ENCODE peak calls at places on chromosomes 3 and 15, in four cellular contexts. K, M, Y and V are unnamed samples.

GRCh38 chr3:99925584-99925983 is 107.9 kb downstream of the CMSS1 start:
- DNase-seq in M (peak), K (peak), Y (peak), V (no peak)

GRCh38 chr15:90039996-90040395 is 38.9 kb downstream of the ZNF710 start:
- DNase-seq in M (no peak), K (no peak), Y (no peak), V (no peak)

GRCh38 chr15:90325677-90326200 is 26.3 kb upstream of the ZNF774 start:
- DNase-seq in M (no peak), K (no peak), Y (no peak), V (no peak)

GRCh38 chr3:34056181-34056910 is 257.9 kb downstream of the PDCD6IP start:
- DNase-seq in M (no peak), K (no peak), Y (no peak), V (no peak)

GRCh38 chr15:93036922-93037321 is 52.1 kb downstream of the RGMA start:
- DNase-seq in K (no peak), M (no peak), Y (peak), V (peak)

GRCh38 chr15:75198560-75199346 is 2.9 kb upstream of the C15orf39 start:
- DNase-seq in K (no peak), Y (peak), M (no peak), V (peak)

GRCh38 chr3:110106805-110107204 is 769.5 kb upstream of the DPPA4 start:
- DNase-seq in M (no peak), Y (no peak), K (no peak), V (no peak)

GRCh38 chr3:69080233-69080644 is at the start of gene UBA3:
- DNase-seq in Y (peak), K (peak), M (peak), V (peak)

GRCh38 chr15:70604671-70605070 is 158.7 kb downstream of the UACA start:
- DNase-seq in M (no peak), K (no peak), Y (no peak), V (no peak)

GRCh38 chr3:112303811-112304325 is 9.9 kb upstream of the SLC9C1 start:
- DNase-seq in M (no peak), K (no peak), Y (no peak), V (peak)

GRCh38 chr3:127141921-127142730 is 50.8 kb upstream of the PRR23E start:
- DNase-seq in K (peak), Y (peak), M (no peak), V (no peak)

GRCh38 chr15:74631935-74632560 is 16.4 kb downstream of the CLK3 start:
- DNase-seq in M (peak), K (peak), Y (peak), V (peak)

GRCh38 chr3:136209921-136210320 is 13.8 kb upstream of the MSL2 start:
- DNase-seq in Y (no peak), M (no peak), K (no peak), V (no peak)

GRCh38 chr3:108388136-108389132 is 92.1 kb downstream of the HHLA2 start:
- DNase-seq in M (no peak), K (no peak), Y (no peak), V (no peak)

GRCh38 chr3:113054552-113054951 is 63.8 kb downstream of the GTPBP8 start:
- DNase-seq in Y (no peak), M (no peak), K (no peak), V (no peak)

GRCh38 chr3:34504755-34505154 is 706.3 kb downstream of the PDCD6IP start:
- DNase-seq in K (no peak), M (no peak), Y (no peak), V (no peak)

GRCh38 chr3:54366839-54367238 is 244.5 kb downstream of the CACNA2D3 start:
- DNase-seq in K (no peak), M (no peak), Y (peak), V (no peak)

GRCh38 chr3:17581421-17582080 is 160.9 kb downstream of the TBC1D5 start:
- DNase-seq in Y (no peak), M (no peak), K (no peak), V (no peak)

GRCh38 chr3:114223146-114223545 is 14.2 kb downstream of the ZNF80 start:
- DNase-seq in K (no peak), M (no peak), Y (no peak), V (no peak)

GRCh38 chr15:44879066-44879465 is 77.4 kb upstream of the TERB2 start:
- DNase-seq in M (no peak), Y (no peak), K (no peak), V (no peak)

GRCh38 chr15:98954411-98954810 is 53.2 kb downstream of the PGPEP1L start:
- DNase-seq in M (peak), K (no peak), Y (peak), V (peak)

GRCh38 chr15:66901336-66902100 is 163.9 kb upstream of the SMAD3 start:
- DNase-seq in M (no peak), K (no peak), Y (no peak), V (peak)

GRCh38 chr15:91100561-91101355 is 701 bp downstream of the SV2B start:
- DNase-seq in K (no peak), Y (no peak), M (no peak), V (no peak)

GRCh38 chr3:15319575-15319974 is 12.8 kb downstream of the SH3BP5 start:
- DNase-seq in Y (no peak), M (peak), K (no peak), V (peak)

GRCh38 chr15:91890614-91891013 is 37.1 kb downstream of the SLCO3A1 start:
- DNase-seq in K (no peak), M (no peak), Y (no peak), V (no peak)

GRCh38 chr3:173993299-173993698 is 595.8 kb downstream of the NLGN1 start:
- DNase-seq in K (no peak), M (no peak), Y (no peak), V (no peak)

GRCh38 chr15:51092480-51092879 is 2.2 kb downstream of the TNFAIP8L3 start:
- DNase-seq in Y (no peak), M (no peak), K (no peak), V (no peak)

GRCh38 chr15:71136159-71137137 is 21.2 kb downstream of the THSD4 start:
- DNase-seq in K (no peak), M (peak), Y (no peak), V (no peak)

GRCh38 chr15:88656760-88657221 is 18.0 kb downstream of the ISG20 start:
- DNase-seq in K (peak), Y (peak), M (no peak), V (peak)
- H3K4me3 ChIP-seq in K (no peak), Y (no peak), M (no peak), V (no peak)

DNA sequence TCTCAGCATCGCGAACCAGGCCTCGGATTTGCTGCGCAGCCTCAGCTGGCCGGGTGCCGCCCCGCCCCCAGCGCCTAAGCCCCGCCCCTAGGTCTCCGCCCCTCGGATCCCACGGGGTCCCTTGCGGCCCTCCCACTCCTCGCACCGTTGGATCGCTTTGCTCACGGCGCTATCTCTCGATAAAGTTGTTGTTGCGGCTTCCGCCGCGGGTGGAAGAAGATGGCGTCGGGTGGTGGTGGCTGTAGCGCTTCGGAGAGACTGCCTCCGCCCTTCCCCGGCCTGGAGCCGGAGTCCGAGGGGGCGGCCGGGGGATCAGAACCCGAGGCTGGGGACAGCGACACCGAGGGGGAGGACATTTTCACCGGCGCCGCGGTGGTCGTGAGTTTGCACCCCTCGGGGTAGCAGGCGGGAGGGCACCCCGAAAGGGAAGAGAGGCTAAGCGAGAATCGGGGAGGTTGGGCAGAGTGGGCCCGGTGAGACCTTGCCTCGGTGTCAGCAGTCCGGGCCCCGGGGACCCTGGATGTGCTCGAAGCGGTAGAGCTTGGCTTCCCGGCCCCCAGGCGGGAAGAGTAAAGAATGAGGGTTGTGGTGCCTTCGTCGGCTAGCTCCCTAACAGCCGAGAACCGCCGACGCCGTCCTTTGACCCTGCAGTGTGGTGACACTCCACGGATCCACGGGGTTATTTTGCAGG is at the start of gene SNX1:
- DNase-seq in Y (peak), K (peak), M (peak), V (peak)
- TF ChIP-seq POLR2A in Y (peak), K (no peak), M (peak), V (peak)

DNA sequence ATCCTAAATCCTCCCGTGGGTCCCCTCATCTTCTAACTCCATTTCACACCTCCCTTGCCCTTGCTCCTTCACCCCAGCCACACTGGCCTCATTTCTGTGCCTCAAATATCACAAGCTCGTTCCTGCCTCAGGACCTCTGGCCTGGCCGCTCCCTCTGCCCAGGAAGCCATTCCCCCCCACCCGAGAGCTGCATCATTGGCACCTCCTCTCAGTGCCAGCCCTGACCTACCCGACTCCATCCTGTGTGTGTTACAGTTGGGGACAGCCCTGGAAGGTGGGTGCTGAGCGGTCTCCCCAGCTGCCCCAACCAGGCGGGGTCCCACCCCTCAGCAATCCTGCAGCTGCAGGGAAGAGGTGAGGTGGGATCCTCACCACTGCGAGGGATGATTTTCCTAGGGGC is 14.5 kb downstream of the PLXND1 start:
- DNase-seq in K (no peak), M (no peak), Y (no peak), V (no peak)
- H3K4me3 ChIP-seq in K (no peak), M (no peak), Y (no peak), V (no peak)

DNA sequence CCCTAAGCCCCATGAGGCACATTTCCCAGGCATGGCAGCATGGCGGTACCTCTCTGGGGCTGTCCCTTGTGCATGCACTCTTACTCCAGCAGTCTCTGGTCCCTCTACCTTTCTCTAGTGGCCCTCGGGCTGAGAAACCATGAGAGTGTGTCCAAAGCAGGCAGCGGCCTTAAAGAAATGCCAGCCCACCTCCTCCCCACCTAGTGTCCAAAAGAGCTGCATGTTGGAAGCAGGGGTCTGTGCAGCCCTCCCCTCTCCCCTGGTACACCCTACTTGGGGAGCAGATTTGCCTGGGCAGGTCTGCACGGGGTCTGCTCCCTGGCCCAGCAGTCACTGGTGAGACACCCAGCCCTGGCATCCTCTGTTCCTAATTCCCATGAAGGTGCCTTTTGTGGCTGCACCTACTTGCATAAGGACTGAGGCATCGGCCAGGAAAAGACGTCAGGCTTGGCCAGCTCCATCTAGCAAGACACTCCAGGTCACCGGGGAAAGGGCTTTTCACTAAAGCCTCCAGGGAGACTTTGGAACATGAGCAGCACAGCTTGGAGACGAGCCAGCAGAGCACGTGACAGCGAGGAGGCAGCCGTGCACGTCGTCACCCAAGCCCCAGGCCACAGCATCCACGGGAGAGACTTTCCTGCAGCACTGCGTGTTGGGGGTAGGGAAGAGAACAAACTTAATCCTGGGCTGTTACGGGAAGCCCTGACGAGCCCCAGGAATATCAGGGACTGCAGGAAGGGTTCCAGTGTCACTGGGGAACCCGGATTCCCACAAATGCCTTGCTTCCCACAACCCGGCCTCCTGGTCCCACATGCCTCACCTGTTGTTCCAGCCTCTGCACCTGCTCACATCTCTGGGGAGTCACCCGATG is 38.8 kb downstream of the TM2D3 start:
- DNase-seq in M (peak), K (peak), Y (peak), V (peak)
- TF ChIP-seq POLR2A in M (no peak), K (no peak), Y (no peak), V (no peak)

GRCh38 chr3:71245052-71245488 is 338.5 kb downstream of the FOXP1 start:
- DNase-seq in K (no peak), M (peak), Y (peak), V (no peak)
- H3K4me3 ChIP-seq in K (peak), M (no peak), Y (peak), V (no peak)

GRCh38 chr15:26066896-26067295 is 203.8 kb upstream of the ATP10A start:
- DNase-seq in M (no peak), K (no peak), Y (no peak), V (no peak)
- TF ChIP-seq POLR2A in M (no peak), K (no peak), Y (no peak), V (no peak)

DNA sequence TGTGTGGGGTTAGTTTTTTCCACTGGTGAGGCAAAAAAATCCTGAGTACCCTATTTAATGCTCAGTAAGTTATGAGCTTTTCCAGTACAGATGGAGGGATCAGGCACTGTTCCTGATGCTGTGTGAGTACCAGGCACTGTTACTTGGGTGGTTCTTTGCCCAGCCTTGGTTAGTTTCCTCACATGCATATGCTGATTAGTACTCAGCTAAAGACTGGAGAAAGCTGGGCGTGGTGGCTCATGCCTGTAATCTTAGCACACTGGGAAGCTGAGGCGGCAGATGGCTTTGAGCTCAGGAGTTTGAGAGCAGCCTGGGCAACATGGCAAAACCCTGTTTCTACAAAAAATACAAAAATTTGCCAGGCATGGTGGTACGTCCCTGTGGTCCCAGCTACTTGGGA is 210.3 kb upstream of the SGO1 start:
- DNase-seq in M (no peak), K (no peak), Y (no peak), V (no peak)
- H3K4me3 ChIP-seq in M (no peak), K (no peak), Y (no peak), V (no peak)

GRCh38 chr15:95888762-95889161 is 441.7 kb upstream of the NR2F2 start:
- DNase-seq in M (no peak), Y (no peak), K (no peak), V (no peak)
- TF ChIP-seq POLR2A in M (no peak), Y (no peak), K (no peak), V (no peak)

GRCh38 chr15:68734886-68735285 is 85.8 kb downstream of the ANP32A start:
- DNase-seq in K (no peak), M (no peak), Y (no peak), V (no peak)
- H3K4me3 ChIP-seq in K (no peak), M (no peak), Y (no peak), V (no peak)

GRCh38 chr15:65533057-65533752 is 2.9 kb downstream of the HACD3 start:
- DNase-seq in K (no peak), M (no peak), Y (no peak), V (no peak)

GRCh38 chr15:65528461-65529060 is 1.7 kb upstream of the HACD3 start:
- DNase-seq in K (no peak), M (no peak), Y (no peak), V (no peak)

GRCh38 chr15:65532738-65533051 is 2.4 kb downstream of the HACD3 start:
- DNase-seq in M (no peak), Y (no peak), K (no peak), V (no peak)

GRCh38 chr15:65529754-65530317 is 427 bp upstream of the HACD3 start:
- DNase-seq in K (no peak), M (no peak), Y (no peak), V (no peak)

GRCh38 chr15:65530318-65531111 is at the start of gene HACD3:
- DNase-seq in M (peak), Y (peak), K (peak), V (peak)
- TF ChIP-seq POLR2A in M (peak), Y (peak), K (no peak), V (no peak)